ENCODE peak calls at places on chromosomes 2 and 18, in five cellular contexts. One of them, this sample, is unnamed.

GRCh38 chr18:56233595-56233994 is 404.8 kb downstream of the TXNL1 start:
- DNase-seq in A549: no peak
- DNase-seq in adrenal gland: peak; percentile 60
- DNase-seq in neuronal stem cell: no peak
- DNase-seq in right cardiac atrium: no peak
- DNase-seq in this sample: no peak

GRCh38 chr2:152336854-152337510 is 2.0 kb downstream of the FMNL2 start:
- DNase-seq in neuronal stem cell: peak; percentile 11
- DNase-seq in A549: peak; percentile 36
- DNase-seq in adrenal gland: peak; percentile 34
- DNase-seq in right cardiac atrium: peak; percentile 37
- DNase-seq in this sample: no peak

GRCh38 chr18:68847219-68847860 is 49.5 kb downstream of the CCDC102B start:
- DNase-seq in A549: peak; percentile 21
- DNase-seq in adrenal gland: no peak
- DNase-seq in neuronal stem cell: no peak
- DNase-seq in right cardiac atrium: no peak
- DNase-seq in this sample: no peak

GRCh38 chr2:84939426-84940087 is 31.4 kb upstream of the KCMF1 start:
- DNase-seq in neuronal stem cell: no peak
- DNase-seq in right cardiac atrium: no peak
- DNase-seq in adrenal gland: no peak
- DNase-seq in A549: peak; percentile 49
- DNase-seq in this sample: peak; percentile 78

GRCh38 chr2:212181646-212182045 is 357.0 kb downstream of the ERBB4 start:
- DNase-seq in adrenal gland: no peak
- DNase-seq in neuronal stem cell: no peak
- DNase-seq in right cardiac atrium: no peak
- DNase-seq in A549: no peak
- DNase-seq in this sample: no peak

GRCh38 chr2:235358981-235359471 is 134.8 kb upstream of the AGAP1 start:
- DNase-seq in neuronal stem cell: no peak
- DNase-seq in right cardiac atrium: no peak
- DNase-seq in A549: peak; percentile 18
- DNase-seq in adrenal gland: no peak
- DNase-seq in this sample: no peak

GRCh38 chr2:11867926-11868325 is 121.5 kb downstream of the LPIN1 start:
- DNase-seq in A549: no peak
- DNase-seq in neuronal stem cell: no peak
- DNase-seq in adrenal gland: no peak
- DNase-seq in right cardiac atrium: no peak
- DNase-seq in this sample: no peak

GRCh38 chr2:66080136-66080535 is 354.8 kb upstream of the MEIS1 start:
- DNase-seq in A549: no peak
- DNase-seq in neuronal stem cell: no peak
- DNase-seq in adrenal gland: no peak
- DNase-seq in right cardiac atrium: no peak
- DNase-seq in this sample: no peak

GRCh38 chr18:5717241-5717640 is 173.4 kb upstream of the EPB41L3 start:
- DNase-seq in adrenal gland: no peak
- DNase-seq in right cardiac atrium: no peak
- DNase-seq in A549: no peak
- DNase-seq in neuronal stem cell: no peak
- DNase-seq in this sample: no peak

GRCh38 chr18:55779711-55780590 is 192.0 kb upstream of the TCF4 start:
- DNase-seq in A549: no peak
- DNase-seq in right cardiac atrium: peak; percentile 74
- DNase-seq in neuronal stem cell: peak; percentile 42
- DNase-seq in adrenal gland: peak; percentile 12
- DNase-seq in this sample: no peak

GRCh38 chr2:161426788-161427412 is 10.8 kb downstream of the TBR1 start:
- DNase-seq in adrenal gland: no peak
- DNase-seq in neuronal stem cell: peak; percentile 24
- DNase-seq in A549: no peak
- DNase-seq in right cardiac atrium: no peak
- DNase-seq in this sample: no peak

GRCh38 chr2:69390001-69390400 is 3.0 kb upstream of the GFPT1 start:
- DNase-seq in adrenal gland: no peak
- DNase-seq in A549: no peak
- DNase-seq in right cardiac atrium: no peak
- DNase-seq in neuronal stem cell: no peak
- DNase-seq in this sample: no peak

GRCh38 chr18:56267334-56267733 is 371.1 kb downstream of the TXNL1 start:
- DNase-seq in right cardiac atrium: peak; percentile 61
- DNase-seq in adrenal gland: no peak
- DNase-seq in neuronal stem cell: no peak
- DNase-seq in A549: no peak
- DNase-seq in this sample: no peak

GRCh38 chr2:98252394-98252793 is 93.9 kb upstream of the CNGA3 start:
- DNase-seq in right cardiac atrium: no peak
- DNase-seq in neuronal stem cell: no peak
- DNase-seq in A549: no peak
- DNase-seq in adrenal gland: no peak
- DNase-seq in this sample: no peak

GRCh38 chr2:231642631-231643493 is 50.2 kb downstream of the TEX44 start:
- DNase-seq in right cardiac atrium: peak; percentile 92
- DNase-seq in neuronal stem cell: no peak
- DNase-seq in A549: peak; percentile 97
- DNase-seq in adrenal gland: peak; percentile 87
- DNase-seq in this sample: no peak

GRCh38 chr2:165016772-165017411 is 61.6 kb upstream of the SLC38A11 start:
- DNase-seq in right cardiac atrium: no peak
- DNase-seq in A549: peak; percentile 49
- DNase-seq in neuronal stem cell: peak; percentile 33
- DNase-seq in adrenal gland: peak; percentile 28
- DNase-seq in this sample: no peak

GRCh38 chr2:73983322-73984202 is 1.1 kb upstream of the TET3 start:
- DNase-seq in neuronal stem cell: no peak
- DNase-seq in right cardiac atrium: no peak
- DNase-seq in A549: peak; percentile 44
- DNase-seq in adrenal gland: no peak
- DNase-seq in this sample: peak; percentile 43

GRCh38 chr2:3334392-3334791 is 43.2 kb downstream of the EIPR1 start:
- DNase-seq in A549: no peak
- DNase-seq in right cardiac atrium: no peak
- DNase-seq in neuronal stem cell: no peak
- DNase-seq in adrenal gland: no peak
- DNase-seq in this sample: no peak

GRCh38 chr2:36809046-36809445 is 112.5 kb downstream of the VIT start:
- DNase-seq in adrenal gland: no peak
- DNase-seq in right cardiac atrium: no peak
- DNase-seq in neuronal stem cell: no peak
- DNase-seq in A549: no peak
- DNase-seq in this sample: no peak

GRCh38 chr18:31661965-31662364 is 22.4 kb downstream of the B4GALT6 start:
- DNase-seq in right cardiac atrium: no peak
- DNase-seq in A549: no peak
- DNase-seq in adrenal gland: no peak
- DNase-seq in neuronal stem cell: no peak
- DNase-seq in this sample: no peak

GRCh38 chr2:37080674-37081073 is 3.5 kb downstream of the HEATR5B start:
- DNase-seq in adrenal gland: no peak
- DNase-seq in A549: no peak
- DNase-seq in right cardiac atrium: no peak
- DNase-seq in neuronal stem cell: no peak
- DNase-seq in this sample: no peak

GRCh38 chr2:120258140-120258539 is 5.5 kb downstream of the RALB start:
- DNase-seq in right cardiac atrium: no peak
- DNase-seq in neuronal stem cell: no peak
- DNase-seq in A549: no peak
- DNase-seq in adrenal gland: no peak
- DNase-seq in this sample: no peak

GRCh38 chr18:12819330-12819729 is 64.7 kb downstream of the PTPN2 start:
- DNase-seq in neuronal stem cell: no peak
- DNase-seq in right cardiac atrium: no peak
- DNase-seq in adrenal gland: no peak
- DNase-seq in A549: no peak
- DNase-seq in this sample: no peak

GRCh38 chr18:59696311-59697235 is 650 bp downstream of the CCBE1 start:
- DNase-seq in A549: peak; percentile 20
- DNase-seq in neuronal stem cell: no peak
- DNase-seq in right cardiac atrium: peak; percentile 61
- DNase-seq in adrenal gland: peak; percentile 46
- DNase-seq in this sample: no peak

GRCh38 chr2:39696072-39696471 is 30.4 kb downstream of the TMEM178A start:
- DNase-seq in right cardiac atrium: no peak
- DNase-seq in neuronal stem cell: peak; percentile 6
- DNase-seq in A549: peak; percentile 4
- DNase-seq in adrenal gland: no peak
- DNase-seq in this sample: no peak

GRCh38 chr18:62521588-62521987 is 1.2 kb upstream of the ZCCHC2 start:
- DNase-seq in neuronal stem cell: no peak
- DNase-seq in right cardiac atrium: no peak
- DNase-seq in adrenal gland: no peak
- DNase-seq in A549: no peak
- DNase-seq in this sample: no peak

GRCh38 chr2:110115291-110116032 is at the start of gene MALL:
- DNase-seq in neuronal stem cell: no peak
- DNase-seq in right cardiac atrium: peak; percentile 76
- DNase-seq in A549: peak; percentile 82
- DNase-seq in adrenal gland: no peak
- DNase-seq in this sample: no peak

GRCh38 chr18:71443726-71444480 is 1100.2 kb downstream of the CBLN2 start:
- DNase-seq in right cardiac atrium: no peak
- DNase-seq in neuronal stem cell: no peak
- DNase-seq in adrenal gland: no peak
- DNase-seq in A549: no peak
- DNase-seq in this sample: no peak

GRCh38 chr2:168278424-168278888 is 31.1 kb upstream of the STK39 start:
- DNase-seq in right cardiac atrium: no peak
- DNase-seq in A549: no peak
- DNase-seq in adrenal gland: no peak
- DNase-seq in neuronal stem cell: no peak
- DNase-seq in this sample: no peak

DNA sequence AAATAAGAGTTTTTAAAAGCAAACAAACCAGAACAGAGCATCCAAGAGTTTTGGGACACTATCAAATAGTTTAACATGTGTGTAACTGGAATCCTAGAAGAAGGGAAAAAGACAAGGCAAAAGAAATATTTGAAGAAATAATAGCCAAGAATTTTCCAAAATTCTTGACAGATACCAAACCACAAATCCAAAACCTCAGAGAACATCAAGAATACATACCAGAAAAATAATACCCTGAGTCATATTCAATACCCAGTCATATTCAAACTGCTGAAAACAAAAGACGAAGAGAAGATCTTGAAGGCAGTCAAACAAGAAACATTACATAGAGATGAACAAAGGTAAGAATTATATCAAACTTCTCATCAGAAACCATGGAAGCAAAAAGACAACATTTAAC is 22.9 kb downstream of the INO80C start:
- DNase-seq in adrenal gland: no peak
- DNase-seq in right cardiac atrium: no peak
- DNase-seq in A549: no peak
- DNase-seq in neuronal stem cell: no peak
- DNase-seq in this sample: no peak
- H3K4me3 ChIP-seq in adrenal gland: no peak overlapping the region
- H3K4me3 ChIP-seq in right cardiac atrium: no peak overlapping the region
- H3K4me3 ChIP-seq in A549: no peak overlapping the region
- H3K4me3 ChIP-seq in neuronal stem cell: no peak overlapping the region
- H3K4me3 ChIP-seq in this sample: no peak overlapping the region

GRCh38 chr2:41024806-41025205 is 572.9 kb upstream of the SLC8A1 start:
- DNase-seq in adrenal gland: no peak
- DNase-seq in right cardiac atrium: no peak
- DNase-seq in neuronal stem cell: no peak
- DNase-seq in A549: no peak
- DNase-seq in this sample: no peak
- H3K9me3 ChIP-seq in adrenal gland: no peaks in the 10 kb centered on the region
- H3K9me3 ChIP-seq in right cardiac atrium: no peaks in the 10 kb centered on the region
- H3K9me3 ChIP-seq in neuronal stem cell: no peaks in the 10 kb centered on the region
- H3K9me3 ChIP-seq in A549: no peaks in the 10 kb centered on the region
- H3K9me3 ChIP-seq in this sample: no peaks in the 10 kb centered on the region

GRCh38 chr2:136117391-136117841 is 533 bp downstream of the CXCR4 start:
- DNase-seq in right cardiac atrium: peak; percentile 79
- DNase-seq in adrenal gland: peak; percentile 65
- DNase-seq in A549: peak; percentile 52
- DNase-seq in neuronal stem cell: peak; percentile 61
- DNase-seq in this sample: no peak

GRCh38 chr2:136118819-136119716 is 1.1 kb upstream of the CXCR4 start:
- DNase-seq in A549: no peak
- DNase-seq in adrenal gland: peak; percentile 69
- DNase-seq in neuronal stem cell: peak; percentile 23
- DNase-seq in right cardiac atrium: peak; percentile 81
- DNase-seq in this sample: peak; percentile 87

GRCh38 chr2:136117909-136118818 is at the start of gene CXCR4:
- DNase-seq in neuronal stem cell: peak; percentile 84
- DNase-seq in A549: peak; percentile 47
- DNase-seq in adrenal gland: peak; percentile 84
- DNase-seq in right cardiac atrium: peak; percentile 90
- DNase-seq in this sample: peak; percentile 89

GRCh38 chr2:136121511-136121910 is 3.6 kb upstream of the CXCR4 start:
- DNase-seq in right cardiac atrium: no peak
- DNase-seq in neuronal stem cell: no peak
- DNase-seq in adrenal gland: no peak
- DNase-seq in A549: no peak
- DNase-seq in this sample: no peak

DNA sequence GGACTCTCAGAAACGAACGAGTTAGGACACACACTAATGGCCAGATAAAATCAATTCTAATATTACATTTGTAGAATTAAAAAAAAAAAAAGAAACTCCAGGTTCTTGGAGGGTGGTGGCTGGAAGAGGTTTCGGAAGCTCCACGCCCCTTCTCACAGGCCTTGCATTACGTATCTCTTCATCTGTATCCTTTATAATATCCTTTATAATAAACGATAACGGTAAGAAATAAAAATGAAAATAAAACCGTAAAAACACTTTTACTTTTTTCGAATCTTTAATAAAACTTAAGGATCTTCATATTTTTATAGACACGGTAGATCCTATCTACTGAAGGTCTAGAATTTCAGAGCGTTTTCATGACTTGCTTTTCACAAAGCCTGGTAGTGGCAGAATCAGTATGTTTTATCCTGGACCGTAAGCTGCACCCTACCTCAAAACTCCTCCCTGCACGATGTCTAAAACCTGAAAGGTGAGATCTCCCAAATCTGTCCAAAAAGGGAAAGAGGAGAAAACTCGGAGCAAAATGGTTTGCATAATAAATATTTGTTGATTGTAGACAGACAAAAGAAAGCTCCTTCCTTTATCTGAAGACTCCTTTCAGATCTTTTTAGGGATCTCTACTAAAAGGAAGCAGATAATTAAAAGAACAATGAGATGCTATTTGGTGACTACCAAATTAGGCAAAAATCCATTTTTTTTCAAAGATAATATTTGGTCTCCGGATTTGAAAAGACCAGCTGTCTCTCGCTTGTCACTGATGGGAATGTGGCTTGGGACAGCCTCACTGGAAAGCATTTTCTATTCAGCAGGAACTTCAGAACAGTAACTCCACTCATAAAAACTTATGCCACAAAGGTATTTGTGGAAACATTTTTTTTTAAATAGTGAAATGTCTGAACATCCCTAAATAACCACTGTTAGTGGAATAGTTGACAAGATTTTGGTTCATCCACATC is 2.0 kb upstream of the CXCR4 start:
- DNase-seq in A549: no peak
- DNase-seq in neuronal stem cell: no peak
- DNase-seq in right cardiac atrium: no peak
- DNase-seq in adrenal gland: no peak
- DNase-seq in this sample: no peak
- H3K4me3 ChIP-seq in A549: no peak overlapping the region
- H3K4me3 ChIP-seq in neuronal stem cell: no peak overlapping the region
- H3K4me3 ChIP-seq in right cardiac atrium: peak overlapping the region; percentile 65
- H3K4me3 ChIP-seq in adrenal gland: peak overlapping the region; percentile 60
- H3K4me3 ChIP-seq in this sample: peak overlapping the region; percentile 52

GRCh38 chr2:223210489-223210888 is 158.5 kb downstream of the KCNE4 start:
- DNase-seq in adrenal gland: no peak
- DNase-seq in A549: no peak
- DNase-seq in neuronal stem cell: no peak
- DNase-seq in right cardiac atrium: no peak
- DNase-seq in this sample: no peak
- H3K9me3 ChIP-seq in adrenal gland: no peaks in the 10 kb centered on the region
- H3K9me3 ChIP-seq in A549: peaks cover 11% of the 10 kb centered on the region
- H3K9me3 ChIP-seq in neuronal stem cell: no peaks in the 10 kb centered on the region
- H3K9me3 ChIP-seq in right cardiac atrium: no peaks in the 10 kb centered on the region
- H3K9me3 ChIP-seq in this sample: no peaks in the 10 kb centered on the region